ENCODE peak calls at places on chromosome 22, in ten cellular contexts. One of them, this sample, is unnamed.

GRCh38 chr22:19514831-19515565 is 9.2 kb downstream of the CLDN5 start:
- DNase-seq in Karpas-422: no peak
- DNase-seq in tibial nerve: no peak
- DNase-seq in AG04450: no peak
- DNase-seq in GDM1: no peak
- DNase-seq in hepatic stellate cell: no peak
- DNase-seq in stimulated activated CD8-positive, alpha-beta memory T cell treated with anti-CD3 and anti-CD28 coated beads, Interleukin-2, amount 100 ng/mL, for 1 hour: no peak
- DNase-seq in stimulated activated naive CD8-positive, alpha-beta T cell treated with anti-CD3 and anti-CD28 coated beads, Interleukin-15, amount 100 ng/mL, for 72 hours: no peak
- DNase-seq in left colon: no peak
- DNase-seq in GM23338: no peak
- DNase-seq in this sample: no peak

GRCh38 chr22:30245985-30246901 is at the start of gene LIF:
- DNase-seq in Karpas-422: no peak
- DNase-seq in tibial nerve: no peak
- DNase-seq in AG04450: peak; percentile 54
- DNase-seq in GDM1: no peak
- DNase-seq in hepatic stellate cell: peak; percentile 92
- DNase-seq in stimulated activated CD8-positive, alpha-beta memory T cell treated with anti-CD3 and anti-CD28 coated beads, Interleukin-2, amount 100 ng/mL, for 1 hour: no peak
- DNase-seq in stimulated activated naive CD8-positive, alpha-beta T cell treated with anti-CD3 and anti-CD28 coated beads, Interleukin-15, amount 100 ng/mL, for 72 hours: peak; percentile 72
- DNase-seq in left colon: peak; percentile 64
- DNase-seq in GM23338: peak; percentile 76
- DNase-seq in this sample: no peak

GRCh38 chr22:49021097-49021925 is 806.4 kb downstream of the BRD1 start:
- DNase-seq in Karpas-422: no peak
- DNase-seq in tibial nerve: no peak
- DNase-seq in AG04450: no peak
- DNase-seq in GDM1: no peak
- DNase-seq in hepatic stellate cell: no peak
- DNase-seq in stimulated activated CD8-positive, alpha-beta memory T cell treated with anti-CD3 and anti-CD28 coated beads, Interleukin-2, amount 100 ng/mL, for 1 hour: no peak
- DNase-seq in stimulated activated naive CD8-positive, alpha-beta T cell treated with anti-CD3 and anti-CD28 coated beads, Interleukin-15, amount 100 ng/mL, for 72 hours: no peak
- DNase-seq in left colon: no peak
- DNase-seq in GM23338: no peak
- DNase-seq in this sample: no peak

GRCh38 chr22:35459423-35459894 is 59.5 kb downstream of the MCM5 start:
- DNase-seq in Karpas-422: no peak
- DNase-seq in tibial nerve: no peak
- DNase-seq in AG04450: no peak
- DNase-seq in GDM1: no peak
- DNase-seq in hepatic stellate cell: no peak
- DNase-seq in stimulated activated CD8-positive, alpha-beta memory T cell treated with anti-CD3 and anti-CD28 coated beads, Interleukin-2, amount 100 ng/mL, for 1 hour: no peak
- DNase-seq in stimulated activated naive CD8-positive, alpha-beta T cell treated with anti-CD3 and anti-CD28 coated beads, Interleukin-15, amount 100 ng/mL, for 72 hours: no peak
- DNase-seq in left colon: no peak
- DNase-seq in GM23338: no peak
- DNase-seq in this sample: no peak

GRCh38 chr22:31692186-31692886 is 30.3 kb upstream of the PISD start:
- DNase-seq in Karpas-422: no peak
- DNase-seq in tibial nerve: no peak
- DNase-seq in AG04450: peak; percentile 8
- DNase-seq in GDM1: no peak
- DNase-seq in hepatic stellate cell: no peak
- DNase-seq in stimulated activated CD8-positive, alpha-beta memory T cell treated with anti-CD3 and anti-CD28 coated beads, Interleukin-2, amount 100 ng/mL, for 1 hour: no peak
- DNase-seq in stimulated activated naive CD8-positive, alpha-beta T cell treated with anti-CD3 and anti-CD28 coated beads, Interleukin-15, amount 100 ng/mL, for 72 hours: no peak
- DNase-seq in left colon: no peak
- DNase-seq in GM23338: no peak
- DNase-seq in this sample: no peak

GRCh38 chr22:50089231-50090140 is at the start of gene MOV10L1:
- DNase-seq in Karpas-422: no peak
- DNase-seq in tibial nerve: no peak
- DNase-seq in AG04450: no peak
- DNase-seq in GDM1: no peak
- DNase-seq in hepatic stellate cell: peak; percentile 47
- DNase-seq in stimulated activated CD8-positive, alpha-beta memory T cell treated with anti-CD3 and anti-CD28 coated beads, Interleukin-2, amount 100 ng/mL, for 1 hour: no peak
- DNase-seq in stimulated activated naive CD8-positive, alpha-beta T cell treated with anti-CD3 and anti-CD28 coated beads, Interleukin-15, amount 100 ng/mL, for 72 hours: no peak
- DNase-seq in left colon: no peak
- DNase-seq in GM23338: peak; percentile 89
- DNase-seq in this sample: peak; percentile 17

GRCh38 chr22:37485714-37486223 is 415 bp downstream of the MFNG start:
- DNase-seq in Karpas-422: peak; percentile 68
- DNase-seq in tibial nerve: no peak
- DNase-seq in AG04450: no peak
- DNase-seq in GDM1: no peak
- DNase-seq in hepatic stellate cell: no peak
- DNase-seq in stimulated activated CD8-positive, alpha-beta memory T cell treated with anti-CD3 and anti-CD28 coated beads, Interleukin-2, amount 100 ng/mL, for 1 hour: no peak
- DNase-seq in stimulated activated naive CD8-positive, alpha-beta T cell treated with anti-CD3 and anti-CD28 coated beads, Interleukin-15, amount 100 ng/mL, for 72 hours: peak; percentile 49
- DNase-seq in left colon: no peak
- DNase-seq in GM23338: no peak
- DNase-seq in this sample: no peak

GRCh38 chr22:43313497-43314474 is 29.4 kb downstream of the SCUBE1 start:
- DNase-seq in Karpas-422: peak; percentile 80
- DNase-seq in tibial nerve: peak; percentile 92
- DNase-seq in AG04450: no peak
- DNase-seq in GDM1: no peak
- DNase-seq in hepatic stellate cell: no peak
- DNase-seq in stimulated activated CD8-positive, alpha-beta memory T cell treated with anti-CD3 and anti-CD28 coated beads, Interleukin-2, amount 100 ng/mL, for 1 hour: no peak
- DNase-seq in stimulated activated naive CD8-positive, alpha-beta T cell treated with anti-CD3 and anti-CD28 coated beads, Interleukin-15, amount 100 ng/mL, for 72 hours: no peak
- DNase-seq in left colon: no peak
- DNase-seq in GM23338: peak; percentile 27
- DNase-seq in this sample: no peak

GRCh38 chr22:29872145-29872893 is 10.7 kb upstream of the MTMR3 start:
- DNase-seq in Karpas-422: no peak
- DNase-seq in tibial nerve: no peak
- DNase-seq in AG04450: no peak
- DNase-seq in GDM1: no peak
- DNase-seq in hepatic stellate cell: no peak
- DNase-seq in stimulated activated CD8-positive, alpha-beta memory T cell treated with anti-CD3 and anti-CD28 coated beads, Interleukin-2, amount 100 ng/mL, for 1 hour: no peak
- DNase-seq in stimulated activated naive CD8-positive, alpha-beta T cell treated with anti-CD3 and anti-CD28 coated beads, Interleukin-15, amount 100 ng/mL, for 72 hours: no peak
- DNase-seq in left colon: no peak
- DNase-seq in GM23338: peak; percentile 52
- DNase-seq in this sample: no peak

This sample was measured in fibroblast of the conjunctiva.